ENCODE peak calls at places on chromosome 16, in ten cellular contexts. U is T-helper 1 cell, W is tibial nerve, M is endodermal cell, N is AG10803, B is GM04503, C is NCI-H345, I is AG09319, K is cardiac fibroblast, Q is glutamatergic neuron. Z is an unnamed sample.

GRCh38 chr16:24036614-24037013 is 200.8 kb downstream of the PRKCB start:
- DNase-seq in B (no peak), K (peak), U (no peak), C (peak), W (no peak), Q (peak), N (peak), I (peak), M (peak), Z (peak)

GRCh38 chr16:84559311-84559932 is 55.0 kb upstream of the MEAK7 start:
- DNase-seq in W (no peak), I (no peak), K (no peak), Q (no peak), B (no peak), C (peak), U (no peak), N (no peak), M (no peak), Z (no peak)

GRCh38 chr16:67562526-67562917 is at the start of gene CTCF:
- DNase-seq in W (peak), M (no peak), N (peak), I (peak), C (peak), Q (peak), B (no peak), U (peak), K (peak), Z (peak)

GRCh38 chr16:11679250-11679649 is 11.0 kb downstream of the SNN start:
- DNase-seq in U (no peak), N (no peak), C (no peak), B (no peak), Q (no peak), M (peak), I (no peak), W (no peak), K (no peak), Z (no peak)

GRCh38 chr16:54426550-54426843 is 139.9 kb upstream of the IRX3 start:
- DNase-seq in M (no peak), B (no peak), I (no peak), W (no peak), U (no peak), C (no peak), N (no peak), Q (no peak), K (no peak), Z (no peak)

GRCh38 chr16:546909-547770 is 13.1 kb upstream of the PRR35 start:
- DNase-seq in W (peak), K (peak), C (peak), U (peak), I (no peak), M (peak), Q (peak), N (peak), B (no peak), Z (no peak)

GRCh38 chr16:46859719-46860152 is 24.4 kb upstream of the GPT2 start:
- DNase-seq in B (peak), M (no peak), I (peak), C (no peak), U (no peak), K (peak), N (peak), W (no peak), Q (no peak), Z (peak)

GRCh38 chr16:49490321-49490705 is 116.7 kb downstream of the C16orf78 start:
- DNase-seq in W (no peak), K (no peak), I (no peak), C (no peak), Q (peak), N (no peak), B (no peak), U (no peak), M (no peak), Z (no peak)

GRCh38 chr16:12780467-12780866 is 23.2 kb downstream of the CPPED1 start:
- DNase-seq in C (no peak), B (no peak), Q (no peak), I (no peak), N (no peak), U (no peak), M (no peak), W (no peak), K (no peak), Z (no peak)